ENCODE peak calls at places on chromosomes 12 and 14, in seven cellular contexts. K, N, B, V, O, G and J are unnamed samples.

GRCh38 chr14:84064756-84065155 is 1465.2 kb upstream of the FLRT2 start:
- DNase-seq in K (no peak), G (no peak), N (no peak), V (no peak), B (no peak), O (no peak), J (no peak)

GRCh38 chr12:122168492-122168891 is 5.5 kb downstream of the IL31 start:
- DNase-seq in N (no peak), G (no peak), B (no peak), O (no peak), K (no peak), V (no peak), J (no peak)

GRCh38 chr12:54941659-54942058 is 42.9 kb downstream of the TESPA1 start:
- DNase-seq in O (no peak), V (no peak), G (no peak), K (no peak), N (no peak), B (no peak), J (no peak)

GRCh38 chr14:35878272-35879140 is 52.4 kb downstream of the BRMS1L start:
- DNase-seq in K (peak), N (no peak), B (no peak), V (peak), G (no peak), O (no peak), J (peak)

GRCh38 chr14:85576848-85577541 is 47.1 kb downstream of the FLRT2 start:
- DNase-seq in G (no peak), V (no peak), O (no peak), N (no peak), K (no peak), B (no peak), J (no peak)

GRCh38 chr12:48739618-48740269 is 23.2 kb upstream of the CCNT1 start:
- DNase-seq in G (no peak), N (no peak), V (no peak), K (no peak), O (no peak), B (no peak), J (no peak)

GRCh38 chr12:70982286-70982685 is 61.7 kb upstream of the PTPRR start:
- DNase-seq in V (no peak), G (no peak), B (no peak), K (no peak), N (no peak), O (no peak), J (no peak)

GRCh38 chr14:68467425-68467824 is 325.4 kb downstream of the ZFP36L1 start:
- DNase-seq in G (no peak), O (no peak), N (no peak), K (no peak), B (no peak), V (no peak), J (no peak)

GRCh38 chr12:57744194-57744776 is 554 bp upstream of the TSPAN31 start:
- DNase-seq in K (no peak), V (peak), G (peak), O (peak), N (peak), B (peak), J (no peak)

GRCh38 chr12:111304642-111305071 is 64.2 kb downstream of the PHETA1 start:
- DNase-seq in O (peak), N (no peak), K (no peak), G (no peak), B (peak), V (no peak), J (peak)

GRCh38 chr14:104797112-104798044 is 1.8 kb upstream of the AKT1 start:
- DNase-seq in V (peak), N (no peak), G (no peak), K (no peak), O (no peak), B (peak), J (peak)

GRCh38 chr12:121628037-121628436 is 1.7 kb downstream of the ORAI1 start:
- DNase-seq in V (peak), K (no peak), G (no peak), N (no peak), B (no peak), O (no peak), J (no peak)

GRCh38 chr12:50572275-50572674 is 67.5 kb downstream of the DIP2B start:
- DNase-seq in B (peak), G (no peak), K (no peak), O (no peak), V (no peak), N (no peak), J (no peak)

GRCh38 chr12:53045646-53046045 is 4.2 kb upstream of the TNS2 start:
- DNase-seq in N (no peak), G (no peak), O (no peak), K (no peak), B (peak), V (no peak), J (no peak)

GRCh38 chr12:107511292-107511691 is 174.3 kb upstream of the PWP1 start:
- DNase-seq in O (no peak), N (no peak), B (no peak), K (no peak), V (no peak), G (no peak), J (no peak)

GRCh38 chr12:88782357-88782756 is 202.1 kb upstream of the KITLG start:
- DNase-seq in G (no peak), O (no peak), N (no peak), B (no peak), K (no peak), V (no peak), J (no peak)

GRCh38 chr12:18160901-18161300 is 70.9 kb upstream of the RERGL start:
- DNase-seq in O (no peak), V (no peak), N (no peak), K (no peak), B (no peak), G (no peak), J (no peak)

GRCh38 chr14:92653162-92653651 is 95.2 kb downstream of the LGMN start:
- DNase-seq in O (no peak), G (no peak), B (no peak), N (no peak), V (no peak), K (no peak), J (no peak)

GRCh38 chr14:39267592-39268112 is 33.9 kb downstream of the MIA2 start:
- DNase-seq in N (no peak), O (no peak), V (no peak), G (no peak), K (peak), B (no peak), J (no peak)

GRCh38 chr12:6425588-6426531 is 18.9 kb upstream of the CD27 start:
- DNase-seq in G (no peak), N (no peak), K (peak), V (no peak), B (no peak), O (no peak), J (peak)